ENCODE peak calls at places on chromosomes 3 and 15, in four cellular contexts. F, S, B and C are unnamed samples. For H3K4me1, the result is how much of the 10 kb centered on the place peaks cover.

GRCh38 chr3:177345049-177345972 is 148.0 kb upstream of the TBL1XR1 start:
- DNase-seq in F (peak), S (no peak), B (peak), C (peak)

GRCh38 chr3:171049831-171050444 is 23.4 kb upstream of the SLC2A2 start:
- DNase-seq in F (peak), S (peak), B (no peak), C (no peak)

GRCh38 chr3:156131241-156131640 is 10.9 kb downstream of the KCNAB1 start:
- DNase-seq in F (no peak), S (no peak), B (no peak), C (no peak)

GRCh38 chr3:148970311-148970710 is 21.0 kb upstream of the GYG1 start:
- DNase-seq in F (no peak), S (no peak), B (no peak), C (no peak)

GRCh38 chr15:52256930-52257733 is 38.5 kb downstream of the MYO5C start:
- DNase-seq in F (no peak), S (no peak), B (no peak), C (no peak)

GRCh38 chr3:58722526-58722925 is 56.0 kb upstream of the FAM3D start:
- DNase-seq in F (no peak), S (no peak), B (no peak), C (no peak)

GRCh38 chr15:38127306-38127731 is 125.3 kb upstream of the SPRED1 start:
- DNase-seq in F (no peak), S (no peak), B (no peak), C (no peak)

GRCh38 chr15:85112997-85113396 is 131.3 kb downstream of the PDE8A start:
- DNase-seq in F (no peak), S (no peak), B (no peak), C (no peak)

GRCh38 chr3:162718697-162719096 is 1222.1 kb downstream of the OTOL1 start:
- DNase-seq in F (no peak), S (no peak), B (no peak), C (no peak)

GRCh38 chr3:139301654-139302053 is 42.2 kb upstream of the MRPS22 start:
- DNase-seq in F (no peak), S (no peak), B (no peak), C (no peak)

GRCh38 chr15:80949756-80950155 is 39.9 kb downstream of the MESD start:
- DNase-seq in F (no peak), S (no peak), B (no peak), C (no peak)

GRCh38 chr3:62567097-62568021 is 194.0 kb upstream of the FEZF2 start:
- DNase-seq in F (no peak), S (no peak), B (no peak), C (no peak)

GRCh38 chr3:126349071-126349470 is 8.1 kb downstream of the KLF15 start:
- DNase-seq in F (no peak), S (no peak), B (peak), C (no peak)

GRCh38 chr3:99515-99914 is 97.0 kb upstream of the CHL1 start:
- DNase-seq in F (no peak), S (no peak), B (no peak), C (no peak)

GRCh38 chr15:49865925-49866757 is 245.3 kb downstream of the DTWD1 start:
- DNase-seq in F (no peak), S (no peak), B (no peak), C (no peak)

GRCh38 chr3:37546876-37547275 is 314.8 kb upstream of the CTDSPL start:
- DNase-seq in F (no peak), S (no peak), B (no peak), C (no peak)

GRCh38 chr3:102163039-102163817 is 271.6 kb upstream of the ZPLD1 start:
- DNase-seq in F (no peak), S (no peak), B (no peak), C (no peak)

GRCh38 chr3:19547665-19548464 is 386.2 kb downstream of the EFHB start:
- DNase-seq in F (no peak), S (no peak), B (no peak), C (no peak)

GRCh38 chr3:98376631-98377030 is 13.8 kb upstream of the OR5K3 start:
- DNase-seq in F (no peak), S (no peak), B (no peak), C (no peak)

GRCh38 chr15:99123706-99124451 is 19.0 kb downstream of the SYNM start:
- DNase-seq in F (no peak), S (no peak), B (peak), C (no peak)
- H3K4me3 ChIP-seq in F (no peak), S (no peak), B (peak), C (no peak)

GRCh38 chr3:71060536-71060935 is 523.0 kb downstream of the FOXP1 start:
- DNase-seq in F (no peak), S (peak), B (no peak), C (no peak)
- H3K4me1 ChIP-seq in F (half or more), S (half or more), B (half or more), C (half or more)

GRCh38 chr3:64830681-64831080 is 142.9 kb upstream of the ADAMTS9 start:
- DNase-seq in F (no peak), S (no peak), B (no peak), C (no peak)

GRCh38 chr3:64827391-64827790 is 139.6 kb upstream of the ADAMTS9 start:
- DNase-seq in F (no peak), S (no peak), B (no peak), C (no peak)

GRCh38 chr3:64824281-64824980 is 136.6 kb upstream of the ADAMTS9 start:
- DNase-seq in F (no peak), S (no peak), B (no peak), C (no peak)

GRCh38 chr3:64829331-64829730 is 141.5 kb upstream of the ADAMTS9 start:
- DNase-seq in F (no peak), S (no peak), B (no peak), C (no peak)

DNA sequence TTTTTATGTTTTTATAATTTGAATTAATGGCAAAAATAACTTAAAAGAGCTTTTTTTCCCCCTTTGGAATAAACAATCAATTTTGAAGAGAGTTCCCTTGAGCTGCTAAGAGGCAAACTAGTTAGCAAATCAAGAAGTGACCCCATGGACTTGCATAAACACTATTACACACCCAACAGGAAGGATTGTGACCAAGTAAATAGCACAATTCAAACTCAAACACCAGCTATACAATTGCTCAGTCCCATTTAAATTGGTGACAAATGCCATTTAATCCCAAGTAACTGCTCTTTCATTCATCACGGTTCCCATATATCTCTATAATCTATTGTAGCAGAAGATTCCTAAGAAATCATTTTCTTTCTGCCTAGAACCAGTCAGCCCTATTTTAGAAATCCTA is 137.6 kb upstream of the ADAMTS9 start:
- DNase-seq in F (no peak), S (no peak), B (no peak), C (no peak)
- H3K27ac ChIP-seq in F (no peak), S (no peak), B (no peak), C (no peak)

DNA sequence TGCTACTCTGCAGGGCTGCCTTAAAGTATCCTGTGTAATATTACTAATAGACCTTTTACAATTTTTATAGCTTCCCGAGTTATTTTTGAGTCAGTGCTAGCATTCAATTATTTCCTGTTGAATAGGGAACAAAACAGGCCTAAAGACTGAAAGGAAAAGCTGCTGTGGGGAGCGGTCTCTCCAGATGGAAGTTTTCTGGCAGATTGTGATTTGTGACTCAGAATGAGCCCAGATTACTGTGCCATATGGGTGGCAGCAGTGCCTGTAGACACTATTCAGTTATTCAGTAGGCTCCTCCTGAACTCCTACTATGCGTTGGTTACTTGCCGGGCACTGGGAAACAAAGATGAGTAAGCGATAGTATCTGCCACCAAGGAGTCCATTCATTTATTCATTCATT is 211.8 kb downstream of the CHST2 start:
- DNase-seq in F (no peak), S (no peak), B (no peak), C (no peak)
- H3K4me3 ChIP-seq in F (no peak), S (no peak), B (no peak), C (no peak)

GRCh38 chr15:92883643-92884458 is 16.3 kb upstream of the CHD2 start:
- DNase-seq in F (no peak), S (peak), B (no peak), C (no peak)
- H3K4me1 ChIP-seq in F (half or more), S (half or more), B (half or more), C (under half)

GRCh38 chr3:124383051-124383450 is 347.2 kb upstream of the UMPS start:
- DNase-seq in F (no peak), S (no peak), B (no peak), C (no peak)

GRCh38 chr3:124381565-124382333 is 348.5 kb upstream of the UMPS start:
- DNase-seq in F (no peak), S (no peak), B (no peak), C (no peak)

GRCh38 chr3:124386006-124386405 is 344.2 kb upstream of the UMPS start:
- DNase-seq in F (no peak), S (no peak), B (no peak), C (no peak)

GRCh38 chr3:124384527-124384926 is 345.7 kb upstream of the UMPS start:
- DNase-seq in F (no peak), S (no peak), B (no peak), C (no peak)

DNA sequence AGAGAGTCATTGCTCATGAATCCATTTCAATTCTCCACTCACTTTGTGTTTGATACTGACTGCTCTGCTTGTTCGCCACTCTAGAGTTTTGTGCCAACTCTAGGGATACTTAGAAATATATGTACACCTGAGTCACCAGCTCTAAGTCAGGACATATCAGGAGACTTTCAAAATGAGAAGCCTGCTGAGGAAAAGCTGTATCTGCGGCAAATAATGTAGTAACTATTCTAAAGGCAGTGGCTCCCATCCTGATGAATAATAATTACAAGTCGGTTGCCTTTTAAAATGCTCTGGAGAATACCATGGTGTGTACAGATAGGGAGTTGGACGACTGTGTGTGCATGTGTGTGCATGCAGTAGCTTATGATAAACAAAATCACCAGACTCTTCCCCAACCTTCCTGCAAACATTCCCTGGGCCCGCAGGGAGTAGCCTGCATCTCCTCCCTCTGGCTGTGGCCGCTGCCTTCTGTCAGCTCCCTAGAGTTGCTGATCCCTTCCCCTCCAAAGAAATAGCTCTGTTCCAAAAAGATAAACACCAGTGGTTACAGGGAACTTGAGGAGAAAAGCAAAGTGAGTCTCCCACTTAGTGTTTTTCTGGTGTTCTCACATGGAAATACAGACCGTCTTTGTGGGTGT is 346.3 kb upstream of the UMPS start:
- DNase-seq in F (no peak), S (no peak), B (no peak), C (no peak)
- H3K27ac ChIP-seq in F (no peak), S (no peak), B (no peak), C (no peak)

GRCh38 chr15:68650901-68651709 is 72.3 kb downstream of the CORO2B start:
- DNase-seq in F (peak), S (no peak), B (peak), C (no peak)
- H3K4me3 ChIP-seq in F (no peak), S (no peak), B (no peak), C (no peak)